ENCODE peak calls at places on chromosomes 12 and 14, in eight cellular contexts. I, R, U, G, F, Q, K and V are unnamed samples.
A peak's percentile ranks its signal among the peaks of the same experiment; 100 is the strongest.

GRCh38 chr12:112839386-112839972 is 47.9 kb downstream of the RPH3A start:
- DNase-seq in K (no peak), R (no peak), F (no peak), U (no peak), I (no peak), Q (peak; percentile 86), G (no peak), V (peak; percentile 91)

GRCh38 chr12:8108808-8109398 is 14.5 kb upstream of the CLEC4A start:
- DNase-seq in K (peak; percentile 88), G (peak; percentile 15), Q (peak; percentile 88), F (peak; percentile 69), R (peak; percentile 73), I (peak; percentile 48), U (peak; percentile 45), V (peak; percentile 92)

GRCh38 chr12:92942905-92943304 is 13.8 kb upstream of the EEA1 start:
- DNase-seq in Q (peak; percentile 88), F (no peak), K (no peak), G (no peak), R (no peak), I (no peak), U (no peak), V (no peak)

GRCh38 chr12:124883263-124883876 is 19.7 kb upstream of the SCARB1 start:
- DNase-seq in K (no peak), F (no peak), G (no peak), Q (no peak), U (no peak), R (no peak), I (no peak), V (no peak)

GRCh38 chr14:32508281-32508680 is 179.2 kb downstream of the AKAP6 start:
- DNase-seq in K (no peak), R (no peak), U (no peak), I (no peak), G (no peak), F (no peak), Q (peak; percentile 42), V (peak; percentile 10)

GRCh38 chr14:33563492-33563891 is 387.4 kb downstream of the EGLN3 start:
- DNase-seq in U (no peak), Q (peak; percentile 31), I (no peak), K (no peak), G (no peak), R (no peak), F (no peak), V (peak; percentile 13)

GRCh38 chr12:104738371-104738710 is 219.7 kb downstream of the SLC41A2 start:
- DNase-seq in R (no peak), U (no peak), G (no peak), I (no peak), F (no peak), K (no peak), Q (no peak), V (no peak)

GRCh38 chr14:105861985-105862465 is 335.6 kb downstream of the TMEM121 start:
- DNase-seq in U (peak; percentile 18), F (peak; percentile 83), I (no peak), R (peak; percentile 27), Q (no peak), G (peak; percentile 81), K (no peak), V (no peak)

GRCh38 chr12:112163471-112164325 is 38.3 kb downstream of the TRAFD1 start:
- DNase-seq in U (no peak), K (peak; percentile 39), Q (no peak), R (no peak), I (no peak), F (no peak), G (no peak), V (no peak)

GRCh38 chr12:114869091-114869834 is 185.3 kb upstream of the TBX3 start:
- DNase-seq in U (no peak), F (no peak), R (no peak), I (no peak), G (no peak), K (no peak), Q (no peak), V (no peak)

GRCh38 chr12:100758083-100758482 is 36.5 kb upstream of the ANO4 start:
- DNase-seq in G (no peak), U (no peak), F (no peak), K (no peak), R (no peak), Q (no peak), I (no peak), V (no peak)

GRCh38 chr14:89794096-89794495 is 160.4 kb downstream of the EFCAB11 start:
- DNase-seq in I (no peak), F (no peak), K (no peak), Q (peak; percentile 45), R (no peak), G (no peak), U (no peak), V (no peak)